ENCODE peak calls at places on chromosome 11, in seven cellular contexts. K is fibroblast of lung, T is astrocyte of the spinal cord, Y is SK-N-SH, R is ovary, E is GM12865, U is pancreas. L is an unnamed sample.
A peak's percentile ranks its signal among the peaks of the same experiment; 100 is the strongest.

GRCh38 chr11:90913131-90913668 is 690.4 kb upstream of the CHORDC1 start:
- DNase-seq in K (no peak), T (no peak), Y (no peak), R (no peak), E (no peak), U (no peak), L (no peak)

GRCh38 chr11:47786373-47786772 is 19.2 kb upstream of the FNBP4 start:
- DNase-seq in K (peak; percentile 13), T (no peak), Y (peak; percentile 18), R (no peak), E (no peak), U (no peak), L (no peak)

GRCh38 chr11:104705475-104706195 is 192.6 kb downstream of the CASP12 start:
- DNase-seq in K (peak; percentile 57), T (peak; percentile 42), Y (no peak), R (no peak), E (peak; percentile 87), U (no peak), L (peak; percentile 14)

GRCh38 chr11:13009921-13010736 is 1.0 kb downstream of the RASSF10 start:
- DNase-seq in K (peak; percentile 50), T (no peak), Y (peak; percentile 68), R (no peak), E (no peak), U (peak; percentile 52), L (no peak)

GRCh38 chr11:33376331-33377099 is 119.3 kb downstream of the HIPK3 start:
- DNase-seq in K (peak; percentile 35), T (no peak), Y (peak; percentile 85), R (no peak), E (peak; percentile 25), U (no peak), L (no peak)

GRCh38 chr11:57662893-57663292 is 5.0 kb upstream of the ZDHHC5 start:
- DNase-seq in K (no peak), T (no peak), Y (no peak), R (no peak), E (no peak), U (no peak), L (no peak)

GRCh38 chr11:86671386-86672006 is 920 bp downstream of the ME3 start:
- DNase-seq in K (no peak), T (peak; percentile 33), Y (no peak), R (peak; percentile 89), E (no peak), U (peak; percentile 46), L (peak; percentile 85)

GRCh38 chr11:11620251-11620965 is 1.4 kb downstream of the GALNT18 start:
- DNase-seq in K (peak; percentile 17), T (peak; percentile 2), Y (peak; percentile 70), R (peak; percentile 15), E (peak; percentile 26), U (peak; percentile 27), L (peak; percentile 48)

GRCh38 chr11:119741369-119742262 is 12.6 kb upstream of the NECTIN1 start:
- DNase-seq in K (no peak), T (no peak), Y (no peak), R (no peak), E (peak; percentile 51), U (no peak), L (no peak)

GRCh38 chr11:123202155-123202714 is 7.2 kb upstream of the CLMP start:
- DNase-seq in K (peak; percentile 51), T (no peak), Y (peak; percentile 59), R (peak; percentile 29), E (no peak), U (no peak), L (peak; percentile 76)

GRCh38 chr11:65053826-65054503 is 4.4 kb downstream of the NAALADL1 start:
- DNase-seq in K (no peak), T (no peak), Y (no peak), R (no peak), E (peak; percentile 33), U (no peak), L (no peak)

GRCh38 chr11:73978576-73979086 is 4.0 kb downstream of the UCP2 start:
- DNase-seq in K (peak; percentile 23), T (no peak), Y (no peak), R (no peak), E (no peak), U (no peak), L (no peak)
- H3K4me3 ChIP-seq in K (no peak overlapping the region), T (no peak overlapping the region), Y (no peak overlapping the region), R (no peak overlapping the region), E (no peak overlapping the region), U (no peak overlapping the region), L (no peak overlapping the region)

GRCh38 chr11:71543866-71544265 is 4.4 kb upstream of the KRTAP5-9 start:
- DNase-seq in K (no peak), T (no peak), Y (no peak), R (no peak), E (peak; percentile 37), U (no peak), L (no peak)
- H3K4me3 ChIP-seq in K (no peak overlapping the region), T (no peak overlapping the region), Y (no peak overlapping the region), R (no peak overlapping the region), E (no peak overlapping the region), U (no peak overlapping the region), L (no peak overlapping the region)

DNA sequence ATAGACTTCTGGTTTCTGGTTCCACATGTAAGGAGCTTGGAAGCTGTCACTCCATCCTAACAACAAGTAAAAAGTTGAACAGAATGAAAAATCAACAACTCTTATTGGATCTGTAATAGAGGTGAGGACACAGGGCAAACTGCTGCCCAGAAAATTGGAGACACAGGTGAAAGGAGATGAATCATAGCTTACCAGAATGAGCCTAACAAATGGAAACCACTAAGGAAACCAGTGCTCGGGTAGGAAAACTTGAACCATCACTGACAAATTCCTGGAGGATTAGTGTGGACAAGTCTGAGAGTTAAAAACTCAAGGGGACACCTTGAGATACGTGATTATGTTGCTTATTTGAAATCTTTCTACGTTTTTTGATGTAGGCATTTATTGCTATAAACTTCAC is 52.1 kb downstream of the GDPD4 start:
- DNase-seq in K (peak; percentile 86), T (peak; percentile 60), Y (no peak), R (no peak), E (no peak), U (no peak), L (no peak)
- H3K4me3 ChIP-seq in K (no peak overlapping the region), T (no peak overlapping the region), Y (no peak overlapping the region), R (no peak overlapping the region), E (no peak overlapping the region), U (no peak overlapping the region), L (no peak overlapping the region)

DNA sequence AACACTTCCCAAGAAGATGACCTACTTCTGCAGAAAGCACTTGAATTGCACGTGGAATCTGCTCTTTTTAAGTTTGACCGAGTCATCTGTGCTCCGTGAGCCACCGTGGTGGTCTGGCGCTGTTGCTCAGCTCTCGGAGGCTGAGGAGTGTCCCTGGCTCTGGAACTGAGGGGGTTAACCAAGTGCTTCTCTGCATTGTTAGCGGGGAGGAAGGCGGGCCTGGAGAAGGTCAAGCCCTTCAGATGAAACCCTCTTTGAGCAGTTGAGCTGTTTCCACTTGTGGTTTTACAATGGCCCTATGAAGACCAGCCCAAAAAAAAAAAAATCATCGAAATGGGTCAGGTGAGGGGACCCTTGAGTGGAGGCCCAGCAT is 286.4 kb downstream of the NTM start:
- DNase-seq in K (no peak), T (no peak), Y (no peak), R (no peak), E (no peak), U (no peak), L (no peak)
- H3K4me3 ChIP-seq in K (no peak overlapping the region), T (no peak overlapping the region), Y (no peak overlapping the region), R (no peak overlapping the region), E (no peak overlapping the region), U (no peak overlapping the region), L (no peak overlapping the region)

GRCh38 chr11:5722622-5723021 is 13.6 kb upstream of the OR56B1 start:
- DNase-seq in K (no peak), T (no peak), Y (no peak), R (no peak), E (no peak), U (no peak), L (no peak)

GRCh38 chr11:5727691-5728090 is 8.6 kb upstream of the OR56B1 start:
- DNase-seq in K (no peak), T (no peak), Y (no peak), R (no peak), E (no peak), U (no peak), L (no peak)

DNA sequence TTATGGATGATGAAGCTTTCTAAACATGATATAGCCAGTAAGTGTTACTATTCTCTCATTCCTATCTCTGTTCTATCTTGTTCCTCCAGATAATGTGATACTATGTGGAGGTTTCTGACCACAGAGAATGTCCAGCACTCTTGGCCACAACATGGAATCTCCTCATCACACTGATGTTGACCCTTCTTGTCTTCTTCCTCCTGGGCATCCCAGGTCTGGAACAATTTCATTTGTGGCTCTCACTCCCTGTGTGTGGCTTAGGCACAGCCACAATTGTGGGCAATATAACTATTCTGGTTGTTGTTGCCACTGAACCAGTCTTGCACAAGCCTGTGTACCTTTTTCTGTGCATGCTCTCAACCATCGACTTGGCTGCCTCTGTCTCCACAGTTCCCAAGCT is 9.9 kb upstream of the OR56B1 start:
- DNase-seq in K (no peak), T (no peak), Y (no peak), R (no peak), E (no peak), U (no peak), L (no peak)
- H3K4me3 ChIP-seq in K (no peak overlapping the region), T (no peak overlapping the region), Y (no peak overlapping the region), R (no peak overlapping the region), E (no peak overlapping the region), U (no peak overlapping the region), L (no peak overlapping the region)

GRCh38 chr11:114251797-114252327 is 44.3 kb upstream of the NNMT start:
- DNase-seq in K (no peak), T (no peak), Y (peak; percentile 43), R (no peak), E (no peak), U (no peak), L (no peak)
- H3K4me3 ChIP-seq in K (no peak overlapping the region), T (no peak overlapping the region), Y (no peak overlapping the region), R (no peak overlapping the region), E (no peak overlapping the region), U (no peak overlapping the region), L (no peak overlapping the region)

GRCh38 chr11:46345131-46345597 is 2.1 kb upstream of the DGKZ start:
- DNase-seq in K (no peak), T (no peak), Y (no peak), R (no peak), E (peak; percentile 76), U (no peak), L (no peak)
- H3K4me3 ChIP-seq in K (no peak overlapping the region), T (no peak overlapping the region), Y (no peak overlapping the region), R (no peak overlapping the region), E (peak overlapping the region; percentile 75), U (peak overlapping the region; percentile 32), L (peak overlapping the region; percentile 9)

L was measured in uterus.